ENCODE peak calls at places on chromosomes 5 and 9, in seven cellular contexts. D is C1 segment of cervical spinal cord; Z is NCI-H1105; F is stimulated activated CD4-positive, alpha-beta T cell treated with anti-CD3 and anti-CD28 coated beads, Interleukin-4, amount 100 ng/mL, for 4 hours; W is ELR; X is HCEC 1CT; C is kidney. G is an unnamed sample.

GRCh38 chr5:87850843-87851242 is 417.8 kb downstream of the TMEM161B start:
- DNase-seq in D (no peak), Z (peak; percentile 53), F (no peak), W (no peak), X (no peak), C (no peak), G (no peak)

GRCh38 chr5:77224672-77225355 is 14.3 kb downstream of the PDE8B start:
- DNase-seq in D (no peak), Z (no peak), F (no peak), W (peak; percentile 51), X (no peak), C (no peak), G (no peak)

GRCh38 chr9:121169094-121169601 is 32.5 kb downstream of the RAB14 start:
- DNase-seq in D (no peak), Z (no peak), F (no peak), W (peak; percentile 47), X (peak; percentile 25), C (no peak), G (no peak)

GRCh38 chr5:111742595-111742994 is 14.4 kb downstream of the NREP start:
- DNase-seq in D (peak; percentile 40), Z (no peak), F (no peak), W (peak; percentile 51), X (peak; percentile 96), C (no peak), G (no peak)

GRCh38 chr9:114419796-114420195 is 32.0 kb upstream of the AKNA start:
- DNase-seq in D (no peak), Z (no peak), F (no peak), W (no peak), X (no peak), C (no peak), G (no peak)

GRCh38 chr9:114723926-114724325 is 41.9 kb upstream of the TEX48 start:
- DNase-seq in D (no peak), Z (no peak), F (no peak), W (peak; percentile 57), X (peak; percentile 85), C (no peak), G (no peak)

GRCh38 chr9:116437411-116438370 is 249.4 kb upstream of the TRIM32 start:
- DNase-seq in D (no peak), Z (no peak), F (no peak), W (no peak), X (no peak), C (peak; percentile 89), G (no peak)

GRCh38 chr5:32230356-32231099 is 56.4 kb upstream of the GOLPH3 start:
- DNase-seq in D (no peak), Z (no peak), F (no peak), W (no peak), X (no peak), C (no peak), G (no peak)